ENCODE peak calls at places on chromosome 13, in four cellular contexts. G is Jurkat, Clone E6-1; T is AG08395; E is heart left ventricle. M is an unnamed sample.

GRCh38 chr13:26074706-26075105 is 22.9 kb upstream of the SHISA2 start:
- DNase-seq in G (no peak), T (peak), E (no peak), M (no peak)

GRCh38 chr13:29801102-29801501 is 49.3 kb downstream of the UBL3 start:
- DNase-seq in G (no peak), T (no peak), E (no peak), M (no peak)

GRCh38 chr13:41505209-41505835 is 48.0 kb downstream of the RGCC start:
- DNase-seq in G (no peak), T (peak), E (no peak), M (no peak)

GRCh38 chr13:44197791-44198770 is 175.5 kb upstream of the SERP2 start:
- DNase-seq in G (no peak), T (no peak), E (no peak), M (no peak)

GRCh38 chr13:40453666-40454030 is 212.8 kb downstream of the FOXO1 start:
- DNase-seq in G (no peak), T (no peak), E (no peak), M (no peak)

GRCh38 chr13:40247845-40248244 is 418.6 kb downstream of the FOXO1 start:
- DNase-seq in G (no peak), T (no peak), E (no peak), M (no peak)

GRCh38 chr13:98771838-98772611 is 19.6 kb upstream of the SLC15A1 start:
- DNase-seq in G (no peak), T (no peak), E (no peak), M (no peak)

GRCh38 chr13:31179241-31179640 is 17.5 kb upstream of the HSPH1 start:
- DNase-seq in G (no peak), T (no peak), E (no peak), M (no peak)

GRCh38 chr13:41780736-41781708 is 179.9 kb downstream of the VWA8 start:
- DNase-seq in G (no peak), T (peak), E (no peak), M (no peak)

GRCh38 chr13:110541526-110541920 is 20.0 kb downstream of the RAB20 start:
- DNase-seq in G (no peak), T (no peak), E (no peak), M (no peak)

GRCh38 chr13:75641026-75641425 is 4.9 kb downstream of the LMO7 start:
- DNase-seq in G (no peak), T (no peak), E (no peak), M (no peak)

GRCh38 chr13:42394361-42395065 is 122.6 kb downstream of the AKAP11 start:
- DNase-seq in G (peak), T (no peak), E (no peak), M (no peak)

GRCh38 chr13:112941349-112941748 is 27.7 kb upstream of the MCF2L start:
- DNase-seq in G (no peak), T (no peak), E (no peak), M (no peak)

GRCh38 chr13:25281937-25282332 is 5.4 kb downstream of the MTMR6 start:
- DNase-seq in G (no peak), T (no peak), E (no peak), M (no peak)

GRCh38 chr13:32408999-32409313 is 19.0 kb downstream of the N4BP2L1 start:
- DNase-seq in G (no peak), T (no peak), E (no peak), M (no peak)